ENCODE peak calls at places on chromosomes 12 and 14, in five cellular contexts. One of them, this sample, is unnamed. For H3K4me1, the result is how much of the 10 kb centered on the place peaks cover.

GRCh38 chr14:74907744-74908143 is 15.3 kb downstream of the RPS6KL1 start:
- DNase-seq in transverse colon: no peak
- DNase-seq in sigmoid colon: no peak
- DNase-seq in neural progenitor cell: no peak
- DNase-seq in ascending aorta: no peak
- DNase-seq in this sample: no peak

GRCh38 chr14:100271247-100271939 is 32.4 kb downstream of the YY1 start:
- DNase-seq in ascending aorta: no peak
- DNase-seq in transverse colon: peak
- DNase-seq in neural progenitor cell: no peak
- DNase-seq in sigmoid colon: no peak
- DNase-seq in this sample: no peak

GRCh38 chr12:22312336-22312735 is 22.2 kb downstream of the ST8SIA1 start:
- DNase-seq in neural progenitor cell: peak
- DNase-seq in ascending aorta: no peak
- DNase-seq in sigmoid colon: no peak
- DNase-seq in transverse colon: no peak
- DNase-seq in this sample: no peak

GRCh38 chr14:69828372-69828771 is 31.3 kb upstream of the SLC10A1 start:
- DNase-seq in transverse colon: no peak
- DNase-seq in neural progenitor cell: no peak
- DNase-seq in sigmoid colon: no peak
- DNase-seq in ascending aorta: no peak
- DNase-seq in this sample: no peak

GRCh38 chr14:57212919-57213318 is 55.8 kb downstream of the EXOC5 start:
- DNase-seq in sigmoid colon: no peak
- DNase-seq in neural progenitor cell: no peak
- DNase-seq in transverse colon: no peak
- DNase-seq in ascending aorta: no peak
- DNase-seq in this sample: no peak

GRCh38 chr14:90458536-90458935 is 61.7 kb downstream of the CALM1 start:
- DNase-seq in neural progenitor cell: no peak
- DNase-seq in ascending aorta: no peak
- DNase-seq in sigmoid colon: no peak
- DNase-seq in transverse colon: no peak
- DNase-seq in this sample: no peak

GRCh38 chr14:101380512-101380911 is 180.8 kb upstream of the DIO3 start:
- DNase-seq in ascending aorta: no peak
- DNase-seq in transverse colon: no peak
- DNase-seq in neural progenitor cell: no peak
- DNase-seq in sigmoid colon: no peak
- DNase-seq in this sample: no peak

GRCh38 chr12:14238224-14238792 is 127.2 kb upstream of the ATF7IP start:
- DNase-seq in ascending aorta: no peak
- DNase-seq in neural progenitor cell: no peak
- DNase-seq in sigmoid colon: no peak
- DNase-seq in transverse colon: no peak
- DNase-seq in this sample: peak

GRCh38 chr12:32390572-32391219 is 8.7 kb upstream of the FGD4 start:
- DNase-seq in sigmoid colon: no peak
- DNase-seq in transverse colon: peak
- DNase-seq in neural progenitor cell: no peak
- DNase-seq in ascending aorta: no peak
- DNase-seq in this sample: peak

GRCh38 chr12:43758247-43758727 is 303 bp downstream of the PUS7L start:
- DNase-seq in ascending aorta: no peak
- DNase-seq in sigmoid colon: peak
- DNase-seq in neural progenitor cell: peak
- DNase-seq in transverse colon: peak
- DNase-seq in this sample: peak

GRCh38 chr12:127675936-127676335 is 591.0 kb upstream of the TMEM132C start:
- DNase-seq in sigmoid colon: no peak
- DNase-seq in ascending aorta: no peak
- DNase-seq in transverse colon: no peak
- DNase-seq in neural progenitor cell: no peak
- DNase-seq in this sample: no peak

GRCh38 chr14:49975286-49975685 is 82.4 kb downstream of the ARF6 start:
- DNase-seq in neural progenitor cell: no peak
- DNase-seq in ascending aorta: no peak
- DNase-seq in sigmoid colon: no peak
- DNase-seq in transverse colon: no peak
- DNase-seq in this sample: no peak

GRCh38 chr12:112025808-112026375 is 12.7 kb downstream of the ERP29 start:
- DNase-seq in neural progenitor cell: no peak
- DNase-seq in sigmoid colon: no peak
- DNase-seq in transverse colon: no peak
- DNase-seq in ascending aorta: no peak
- DNase-seq in this sample: no peak

GRCh38 chr14:38593477-38593876 is 337.6 kb upstream of the CLEC14A start:
- DNase-seq in transverse colon: no peak
- DNase-seq in sigmoid colon: no peak
- DNase-seq in ascending aorta: no peak
- DNase-seq in neural progenitor cell: no peak
- DNase-seq in this sample: no peak

GRCh38 chr12:95545731-95546490 is 5.4 kb downstream of the USP44 start:
- DNase-seq in neural progenitor cell: peak
- DNase-seq in sigmoid colon: no peak
- DNase-seq in ascending aorta: no peak
- DNase-seq in transverse colon: no peak
- DNase-seq in this sample: no peak

GRCh38 chr12:99135376-99135775 is 490.3 kb downstream of the APAF1 start:
- DNase-seq in transverse colon: no peak
- DNase-seq in sigmoid colon: no peak
- DNase-seq in ascending aorta: no peak
- DNase-seq in neural progenitor cell: no peak
- DNase-seq in this sample: no peak

GRCh38 chr12:45462506-45462905 is 246.6 kb downstream of the ANO6 start:
- DNase-seq in neural progenitor cell: no peak
- DNase-seq in sigmoid colon: no peak
- DNase-seq in transverse colon: no peak
- DNase-seq in ascending aorta: no peak
- DNase-seq in this sample: no peak

GRCh38 chr14:21528381-21529348 is 2.5 kb upstream of the SALL2 start:
- DNase-seq in neural progenitor cell: no peak
- DNase-seq in sigmoid colon: no peak
- DNase-seq in transverse colon: no peak
- DNase-seq in ascending aorta: no peak
- DNase-seq in this sample: no peak

GRCh38 chr14:72948481-72949138 is 22.3 kb downstream of the DCAF4 start:
- DNase-seq in neural progenitor cell: peak
- DNase-seq in transverse colon: peak
- DNase-seq in ascending aorta: peak
- DNase-seq in sigmoid colon: no peak
- DNase-seq in this sample: no peak

GRCh38 chr14:73008501-73008900 is 18.4 kb downstream of the ZFYVE1 start:
- DNase-seq in sigmoid colon: no peak
- DNase-seq in ascending aorta: no peak
- DNase-seq in neural progenitor cell: no peak
- DNase-seq in transverse colon: no peak
- DNase-seq in this sample: no peak

GRCh38 chr12:18683603-18684002 is 54.2 kb downstream of the PLCZ1 start:
- DNase-seq in sigmoid colon: no peak
- DNase-seq in ascending aorta: no peak
- DNase-seq in neural progenitor cell: no peak
- DNase-seq in transverse colon: no peak
- DNase-seq in this sample: no peak

GRCh38 chr14:43755707-43756106 is 751.4 kb downstream of the FSCB start:
- DNase-seq in neural progenitor cell: no peak
- DNase-seq in transverse colon: no peak
- DNase-seq in sigmoid colon: no peak
- DNase-seq in ascending aorta: no peak
- DNase-seq in this sample: no peak

DNA sequence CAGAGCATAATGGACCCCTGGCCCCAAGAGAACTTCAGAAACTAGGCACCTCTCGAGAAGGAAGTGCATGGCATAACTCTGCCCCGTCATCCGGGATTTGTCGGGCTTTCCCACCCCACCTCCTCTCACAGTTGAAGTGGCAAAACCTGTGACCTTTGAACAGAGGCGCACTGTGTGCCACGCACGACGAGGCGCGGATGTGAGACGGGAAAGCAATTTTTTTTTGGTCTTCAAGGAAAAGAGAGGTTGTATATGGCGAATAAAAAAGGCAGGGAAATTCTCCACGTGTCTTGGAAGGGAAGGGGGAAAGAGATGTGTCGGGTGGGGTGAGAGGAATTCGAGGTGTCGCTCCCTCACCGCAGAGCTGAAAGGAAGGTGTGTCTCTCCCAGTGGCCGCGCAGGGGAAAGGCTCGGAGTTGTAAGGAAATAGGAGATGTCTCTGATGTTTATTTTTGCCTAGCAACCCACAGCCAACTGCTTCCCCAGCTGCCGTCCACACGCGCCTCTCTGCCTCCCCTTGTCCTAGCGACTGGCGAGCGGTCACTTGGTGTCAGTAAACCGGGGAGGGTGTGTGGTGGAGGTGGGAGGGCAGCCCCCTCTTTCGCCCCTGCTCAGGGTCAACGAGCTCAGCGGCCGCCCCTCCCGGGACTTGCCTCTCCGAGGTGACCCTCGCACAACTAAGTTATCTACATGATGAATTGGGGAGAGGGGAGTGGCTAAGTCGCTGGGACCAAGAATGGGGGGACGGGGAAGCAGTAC is 819 bp upstream of the DYRK2 start:
- DNase-seq in ascending aorta: peak
- DNase-seq in sigmoid colon: peak
- DNase-seq in transverse colon: peak
- DNase-seq in neural progenitor cell: peak
- DNase-seq in this sample: peak
- TF ChIP-seq CTCF in ascending aorta: peak
- TF ChIP-seq CTCF in sigmoid colon: peak
- TF ChIP-seq CTCF in transverse colon: peak
- TF ChIP-seq CTCF in neural progenitor cell: peak
- TF ChIP-seq CTCF in this sample: no peak

DNA sequence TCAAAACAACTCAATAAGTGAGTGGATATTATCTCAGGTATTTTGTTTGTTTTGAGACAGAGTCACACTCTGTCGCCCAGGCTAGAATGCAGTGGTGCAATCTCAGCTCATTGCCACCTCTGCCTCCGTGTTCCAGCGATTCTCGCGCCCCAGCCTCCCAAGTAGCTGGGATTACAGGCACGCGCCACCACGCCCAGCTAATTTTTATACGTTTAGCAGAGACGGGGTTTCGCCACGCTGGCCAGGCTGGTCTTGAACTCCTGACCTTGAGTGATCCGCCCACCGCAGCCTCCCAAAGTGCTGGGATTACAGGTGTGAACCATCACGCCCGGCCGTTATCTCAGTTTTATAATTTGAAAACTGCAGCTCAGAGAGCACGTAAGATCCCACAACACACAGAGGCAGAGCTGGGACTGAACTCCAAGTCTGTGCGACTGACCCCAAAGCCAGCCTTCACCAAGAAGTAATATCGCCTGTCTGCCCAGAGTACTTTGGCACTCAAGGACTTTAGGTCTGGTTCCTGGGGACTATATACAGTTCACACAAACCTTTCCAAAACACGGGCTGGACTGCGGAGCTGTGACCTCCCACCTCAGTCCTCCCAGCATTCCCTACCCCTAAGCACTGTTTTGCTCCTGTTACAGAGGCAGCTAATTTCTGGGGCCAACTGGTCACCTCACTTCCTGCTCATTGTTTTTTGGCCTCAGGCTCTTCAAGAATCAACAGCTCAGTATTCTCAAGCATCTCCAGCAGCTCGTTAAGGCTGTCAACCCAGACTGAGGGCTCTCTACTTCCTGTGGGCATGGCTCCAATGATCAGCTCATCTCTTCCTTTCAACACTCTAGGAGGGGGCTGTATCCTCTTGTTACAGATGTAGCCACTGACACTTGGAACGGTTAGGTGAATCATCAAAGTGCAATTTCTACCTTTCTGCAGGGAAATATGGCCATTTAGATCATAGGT is 22.5 kb downstream of the TESC start:
- DNase-seq in sigmoid colon: no peak
- DNase-seq in ascending aorta: no peak
- DNase-seq in transverse colon: no peak
- DNase-seq in neural progenitor cell: no peak
- DNase-seq in this sample: no peak
- H3K4me1 ChIP-seq in sigmoid colon: under half
- H3K4me1 ChIP-seq in ascending aorta: under half
- H3K4me1 ChIP-seq in transverse colon: under half
- H3K4me1 ChIP-seq in neural progenitor cell: under half
- H3K4me1 ChIP-seq in this sample: under half

DNA sequence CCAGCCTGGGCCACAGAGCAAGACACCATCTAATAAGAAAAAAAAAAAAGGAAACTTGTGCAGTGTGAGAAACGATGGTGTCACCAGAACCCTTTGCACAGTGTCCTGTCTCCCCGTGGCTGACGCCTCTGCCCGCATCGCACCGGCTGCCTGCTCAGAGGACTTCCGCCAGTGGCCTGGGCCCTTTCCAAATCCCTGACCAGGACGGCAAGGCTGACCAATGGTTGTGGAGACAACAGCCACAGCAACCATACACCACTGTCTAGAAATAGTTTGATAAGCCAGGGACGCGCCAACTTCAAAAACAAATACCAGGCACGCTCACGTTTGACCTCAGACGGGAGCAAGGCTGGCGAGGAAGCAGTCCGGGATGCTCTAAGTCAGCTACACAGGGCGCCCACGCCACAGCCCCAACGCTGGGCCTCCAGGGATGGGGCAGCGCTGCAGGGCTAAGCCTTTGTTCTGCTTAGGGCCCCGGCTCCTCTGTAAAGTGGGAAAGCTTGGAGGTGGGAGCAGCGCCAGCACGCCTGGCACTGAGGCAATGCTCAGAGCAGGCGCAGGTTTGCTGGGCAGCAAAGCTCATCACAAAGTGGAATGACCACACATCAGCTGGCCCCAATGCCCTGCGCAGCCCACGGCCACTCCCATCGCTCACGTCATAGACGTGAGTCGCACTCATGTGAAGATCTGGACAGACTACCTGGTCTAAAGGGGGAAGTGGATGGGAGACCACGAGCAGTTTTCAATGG is 12.5 kb downstream of the PGAM5 start:
- DNase-seq in sigmoid colon: no peak
- DNase-seq in ascending aorta: no peak
- DNase-seq in neural progenitor cell: no peak
- DNase-seq in transverse colon: no peak
- DNase-seq in this sample: no peak
- TF ChIP-seq CTCF in sigmoid colon: no peak
- TF ChIP-seq CTCF in ascending aorta: no peak
- TF ChIP-seq CTCF in neural progenitor cell: no peak
- TF ChIP-seq CTCF in transverse colon: no peak
- TF ChIP-seq CTCF in this sample: no peak

GRCh38 chr12:92546259-92546825 is 156.4 kb upstream of the PLEKHG7 start:
- DNase-seq in sigmoid colon: no peak
- DNase-seq in ascending aorta: no peak
- DNase-seq in transverse colon: no peak
- DNase-seq in neural progenitor cell: no peak
- DNase-seq in this sample: no peak

GRCh38 chr12:92541024-92541423 is 161.8 kb upstream of the PLEKHG7 start:
- DNase-seq in sigmoid colon: no peak
- DNase-seq in ascending aorta: no peak
- DNase-seq in neural progenitor cell: no peak
- DNase-seq in transverse colon: no peak
- DNase-seq in this sample: no peak

GRCh38 chr12:92543359-92543758 is 159.4 kb upstream of the PLEKHG7 start:
- DNase-seq in sigmoid colon: no peak
- DNase-seq in ascending aorta: no peak
- DNase-seq in transverse colon: peak
- DNase-seq in neural progenitor cell: no peak
- DNase-seq in this sample: no peak

GRCh38 chr12:92544321-92544720 is 158.5 kb upstream of the PLEKHG7 start:
- DNase-seq in neural progenitor cell: no peak
- DNase-seq in ascending aorta: no peak
- DNase-seq in sigmoid colon: no peak
- DNase-seq in transverse colon: no peak
- DNase-seq in this sample: no peak

GRCh38 chr12:92543872-92544271 is 158.9 kb upstream of the PLEKHG7 start:
- DNase-seq in neural progenitor cell: no peak
- DNase-seq in transverse colon: no peak
- DNase-seq in sigmoid colon: no peak
- DNase-seq in ascending aorta: no peak
- DNase-seq in this sample: no peak
- H3K4me1 ChIP-seq in neural progenitor cell: under half
- H3K4me1 ChIP-seq in transverse colon: half or more
- H3K4me1 ChIP-seq in sigmoid colon: under half
- H3K4me1 ChIP-seq in ascending aorta: under half
- H3K4me1 ChIP-seq in this sample: under half